ENCODE peak calls at places on chromosomes 16 and 17, in nine cellular contexts. One of them, this sample, is unnamed.

GRCh38 chr17:81378941-81379511 is 16.2 kb upstream of the BAHCC1 start:
- DNase-seq in cardiac muscle cell: no peak
- DNase-seq in breast epithelium: no peak
- DNase-seq in esophagus squamous epithelium: no peak
- DNase-seq in CD8-positive, alpha-beta T cell: no peak
- DNase-seq in fibroblast of lung: no peak
- DNase-seq in fibroblast of the aortic adventitia: no peak
- DNase-seq in astrocyte of the spinal cord: no peak
- DNase-seq in tibial artery: no peak
- DNase-seq in this sample: peak

GRCh38 chr17:41048441-41048840 is 1.3 kb upstream of the KRTAP2-1 start:
- DNase-seq in cardiac muscle cell: no peak
- DNase-seq in breast epithelium: no peak
- DNase-seq in esophagus squamous epithelium: no peak
- DNase-seq in CD8-positive, alpha-beta T cell: no peak
- DNase-seq in fibroblast of lung: no peak
- DNase-seq in fibroblast of the aortic adventitia: no peak
- DNase-seq in astrocyte of the spinal cord: peak
- DNase-seq in tibial artery: no peak
- DNase-seq in this sample: no peak

GRCh38 chr16:18816286-18816685 is 14.9 kb upstream of the ARL6IP1 start:
- DNase-seq in cardiac muscle cell: no peak
- DNase-seq in breast epithelium: no peak
- DNase-seq in esophagus squamous epithelium: no peak
- DNase-seq in CD8-positive, alpha-beta T cell: no peak
- DNase-seq in fibroblast of lung: no peak
- DNase-seq in fibroblast of the aortic adventitia: no peak
- DNase-seq in astrocyte of the spinal cord: no peak
- DNase-seq in tibial artery: no peak
- DNase-seq in this sample: no peak

GRCh38 chr16:30902070-30902972 is 5.9 kb downstream of the CTF1 start:
- DNase-seq in cardiac muscle cell: peak
- DNase-seq in breast epithelium: peak
- DNase-seq in esophagus squamous epithelium: no peak
- DNase-seq in CD8-positive, alpha-beta T cell: peak
- DNase-seq in fibroblast of lung: peak
- DNase-seq in fibroblast of the aortic adventitia: peak
- DNase-seq in astrocyte of the spinal cord: peak
- DNase-seq in tibial artery: peak
- DNase-seq in this sample: no peak

GRCh38 chr17:30113213-30113612 is 3.4 kb upstream of the NSRP1 start:
- DNase-seq in cardiac muscle cell: no peak
- DNase-seq in breast epithelium: no peak
- DNase-seq in esophagus squamous epithelium: no peak
- DNase-seq in CD8-positive, alpha-beta T cell: no peak
- DNase-seq in fibroblast of lung: no peak
- DNase-seq in fibroblast of the aortic adventitia: peak
- DNase-seq in astrocyte of the spinal cord: peak
- DNase-seq in tibial artery: no peak
- DNase-seq in this sample: no peak

GRCh38 chr16:86110726-86111125 is 211.8 kb downstream of the IRF8 start:
- DNase-seq in cardiac muscle cell: no peak
- DNase-seq in breast epithelium: no peak
- DNase-seq in esophagus squamous epithelium: no peak
- DNase-seq in CD8-positive, alpha-beta T cell: no peak
- DNase-seq in fibroblast of lung: no peak
- DNase-seq in fibroblast of the aortic adventitia: no peak
- DNase-seq in astrocyte of the spinal cord: no peak
- DNase-seq in tibial artery: no peak
- DNase-seq in this sample: peak

GRCh38 chr16:69707920-69708683 is 18.3 kb downstream of the NQO1 start:
- DNase-seq in cardiac muscle cell: no peak
- DNase-seq in breast epithelium: no peak
- DNase-seq in esophagus squamous epithelium: no peak
- DNase-seq in CD8-positive, alpha-beta T cell: no peak
- DNase-seq in fibroblast of lung: no peak
- DNase-seq in fibroblast of the aortic adventitia: no peak
- DNase-seq in astrocyte of the spinal cord: no peak
- DNase-seq in tibial artery: no peak
- DNase-seq in this sample: peak

GRCh38 chr16:85384831-85385462 is 228.2 kb upstream of the GSE1 start:
- DNase-seq in cardiac muscle cell: no peak
- DNase-seq in breast epithelium: peak
- DNase-seq in esophagus squamous epithelium: no peak
- DNase-seq in CD8-positive, alpha-beta T cell: no peak
- DNase-seq in fibroblast of lung: no peak
- DNase-seq in fibroblast of the aortic adventitia: no peak
- DNase-seq in astrocyte of the spinal cord: no peak
- DNase-seq in tibial artery: no peak
- DNase-seq in this sample: no peak

GRCh38 chr17:151886-152859 is 14.8 kb downstream of the SCGB1C2 start:
- DNase-seq in cardiac muscle cell: no peak
- DNase-seq in breast epithelium: no peak
- DNase-seq in esophagus squamous epithelium: no peak
- DNase-seq in CD8-positive, alpha-beta T cell: no peak
- DNase-seq in fibroblast of lung: no peak
- DNase-seq in fibroblast of the aortic adventitia: no peak
- DNase-seq in astrocyte of the spinal cord: no peak
- DNase-seq in tibial artery: no peak
- DNase-seq in this sample: no peak

GRCh38 chr16:17222756-17223411 is 247.9 kb downstream of the XYLT1 start:
- DNase-seq in cardiac muscle cell: no peak
- DNase-seq in breast epithelium: no peak
- DNase-seq in esophagus squamous epithelium: no peak
- DNase-seq in CD8-positive, alpha-beta T cell: no peak
- DNase-seq in fibroblast of lung: no peak
- DNase-seq in fibroblast of the aortic adventitia: no peak
- DNase-seq in astrocyte of the spinal cord: peak
- DNase-seq in tibial artery: peak
- DNase-seq in this sample: peak

GRCh38 chr16:3824121-3824795 is 56.3 kb downstream of the CREBBP start:
- DNase-seq in cardiac muscle cell: no peak
- DNase-seq in breast epithelium: no peak
- DNase-seq in esophagus squamous epithelium: no peak
- DNase-seq in CD8-positive, alpha-beta T cell: no peak
- DNase-seq in fibroblast of lung: no peak
- DNase-seq in fibroblast of the aortic adventitia: no peak
- DNase-seq in astrocyte of the spinal cord: no peak
- DNase-seq in tibial artery: no peak
- DNase-seq in this sample: no peak

GRCh38 chr16:3637371-3637923 is 17.0 kb upstream of the DNASE1 start:
- DNase-seq in cardiac muscle cell: peak
- DNase-seq in breast epithelium: peak
- DNase-seq in esophagus squamous epithelium: no peak
- DNase-seq in CD8-positive, alpha-beta T cell: peak
- DNase-seq in fibroblast of lung: no peak
- DNase-seq in fibroblast of the aortic adventitia: no peak
- DNase-seq in astrocyte of the spinal cord: no peak
- DNase-seq in tibial artery: no peak
- DNase-seq in this sample: no peak

GRCh38 chr16:86604436-86605220 is 26.3 kb downstream of the FOXL1 start:
- DNase-seq in cardiac muscle cell: no peak
- DNase-seq in breast epithelium: peak
- DNase-seq in esophagus squamous epithelium: no peak
- DNase-seq in CD8-positive, alpha-beta T cell: peak
- DNase-seq in fibroblast of lung: no peak
- DNase-seq in fibroblast of the aortic adventitia: no peak
- DNase-seq in astrocyte of the spinal cord: no peak
- DNase-seq in tibial artery: no peak
- DNase-seq in this sample: no peak

GRCh38 chr16:27106305-27106704 is 39.6 kb downstream of the C16orf82 start:
- DNase-seq in cardiac muscle cell: no peak
- DNase-seq in breast epithelium: no peak
- DNase-seq in esophagus squamous epithelium: no peak
- DNase-seq in CD8-positive, alpha-beta T cell: no peak
- DNase-seq in fibroblast of lung: no peak
- DNase-seq in fibroblast of the aortic adventitia: no peak
- DNase-seq in astrocyte of the spinal cord: no peak
- DNase-seq in tibial artery: no peak
- DNase-seq in this sample: no peak

GRCh38 chr16:25065899-25066298 is 45.6 kb upstream of the LCMT1 start:
- DNase-seq in cardiac muscle cell: no peak
- DNase-seq in breast epithelium: no peak
- DNase-seq in esophagus squamous epithelium: no peak
- DNase-seq in CD8-positive, alpha-beta T cell: no peak
- DNase-seq in fibroblast of lung: no peak
- DNase-seq in fibroblast of the aortic adventitia: no peak
- DNase-seq in astrocyte of the spinal cord: no peak
- DNase-seq in tibial artery: no peak
- DNase-seq in this sample: no peak

GRCh38 chr16:88721236-88721635 is 14.9 kb downstream of the CTU2 start:
- DNase-seq in cardiac muscle cell: no peak
- DNase-seq in breast epithelium: no peak
- DNase-seq in esophagus squamous epithelium: no peak
- DNase-seq in CD8-positive, alpha-beta T cell: no peak
- DNase-seq in fibroblast of lung: no peak
- DNase-seq in fibroblast of the aortic adventitia: no peak
- DNase-seq in astrocyte of the spinal cord: no peak
- DNase-seq in tibial artery: no peak
- DNase-seq in this sample: no peak

GRCh38 chr17:72614871-72615626 is 477.4 kb downstream of the SLC39A11 start:
- DNase-seq in cardiac muscle cell: peak
- DNase-seq in breast epithelium: peak
- DNase-seq in esophagus squamous epithelium: no peak
- DNase-seq in CD8-positive, alpha-beta T cell: no peak
- DNase-seq in fibroblast of lung: peak
- DNase-seq in fibroblast of the aortic adventitia: peak
- DNase-seq in astrocyte of the spinal cord: peak
- DNase-seq in tibial artery: no peak
- DNase-seq in this sample: no peak

GRCh38 chr17:76179496-76180467 is 38.7 kb upstream of the FOXJ1 start:
- DNase-seq in cardiac muscle cell: peak
- DNase-seq in breast epithelium: no peak
- DNase-seq in esophagus squamous epithelium: no peak
- DNase-seq in CD8-positive, alpha-beta T cell: no peak
- DNase-seq in fibroblast of lung: peak
- DNase-seq in fibroblast of the aortic adventitia: peak
- DNase-seq in astrocyte of the spinal cord: no peak
- DNase-seq in tibial artery: no peak
- DNase-seq in this sample: no peak

GRCh38 chr17:740240-741055 is 8.1 kb downstream of the TLCD3A start:
- DNase-seq in cardiac muscle cell: no peak
- DNase-seq in breast epithelium: no peak
- DNase-seq in esophagus squamous epithelium: no peak
- DNase-seq in CD8-positive, alpha-beta T cell: no peak
- DNase-seq in fibroblast of lung: no peak
- DNase-seq in fibroblast of the aortic adventitia: no peak
- DNase-seq in astrocyte of the spinal cord: no peak
- DNase-seq in tibial artery: no peak
- DNase-seq in this sample: no peak

GRCh38 chr17:68356949-68357455 is 65.7 kb downstream of the ARSG start:
- DNase-seq in cardiac muscle cell: no peak
- DNase-seq in breast epithelium: no peak
- DNase-seq in esophagus squamous epithelium: no peak
- DNase-seq in CD8-positive, alpha-beta T cell: no peak
- DNase-seq in fibroblast of lung: no peak
- DNase-seq in fibroblast of the aortic adventitia: no peak
- DNase-seq in astrocyte of the spinal cord: no peak
- DNase-seq in tibial artery: no peak
- DNase-seq in this sample: no peak
- H3K4me3 ChIP-seq in cardiac muscle cell: no peak
- H3K4me3 ChIP-seq in breast epithelium: no peak
- H3K4me3 ChIP-seq in esophagus squamous epithelium: no peak
- H3K4me3 ChIP-seq in CD8-positive, alpha-beta T cell: peak
- H3K4me3 ChIP-seq in fibroblast of lung: no peak
- H3K4me3 ChIP-seq in fibroblast of the aortic adventitia: no peak
- H3K4me3 ChIP-seq in astrocyte of the spinal cord: no peak
- H3K4me3 ChIP-seq in tibial artery: no peak
- H3K4me3 ChIP-seq in this sample: no peak

GRCh38 chr17:32558328-32558955 is 71.6 kb downstream of the CDK5R1 start:
- DNase-seq in cardiac muscle cell: no peak
- DNase-seq in breast epithelium: no peak
- DNase-seq in esophagus squamous epithelium: no peak
- DNase-seq in CD8-positive, alpha-beta T cell: no peak
- DNase-seq in fibroblast of lung: no peak
- DNase-seq in fibroblast of the aortic adventitia: no peak
- DNase-seq in astrocyte of the spinal cord: no peak
- DNase-seq in tibial artery: no peak
- DNase-seq in this sample: no peak
- H3K4me3 ChIP-seq in cardiac muscle cell: no peak
- H3K4me3 ChIP-seq in breast epithelium: no peak
- H3K4me3 ChIP-seq in esophagus squamous epithelium: no peak
- H3K4me3 ChIP-seq in CD8-positive, alpha-beta T cell: peak
- H3K4me3 ChIP-seq in fibroblast of lung: no peak
- H3K4me3 ChIP-seq in fibroblast of the aortic adventitia: no peak
- H3K4me3 ChIP-seq in astrocyte of the spinal cord: no peak
- H3K4me3 ChIP-seq in tibial artery: no peak
- H3K4me3 ChIP-seq in this sample: no peak

DNA sequence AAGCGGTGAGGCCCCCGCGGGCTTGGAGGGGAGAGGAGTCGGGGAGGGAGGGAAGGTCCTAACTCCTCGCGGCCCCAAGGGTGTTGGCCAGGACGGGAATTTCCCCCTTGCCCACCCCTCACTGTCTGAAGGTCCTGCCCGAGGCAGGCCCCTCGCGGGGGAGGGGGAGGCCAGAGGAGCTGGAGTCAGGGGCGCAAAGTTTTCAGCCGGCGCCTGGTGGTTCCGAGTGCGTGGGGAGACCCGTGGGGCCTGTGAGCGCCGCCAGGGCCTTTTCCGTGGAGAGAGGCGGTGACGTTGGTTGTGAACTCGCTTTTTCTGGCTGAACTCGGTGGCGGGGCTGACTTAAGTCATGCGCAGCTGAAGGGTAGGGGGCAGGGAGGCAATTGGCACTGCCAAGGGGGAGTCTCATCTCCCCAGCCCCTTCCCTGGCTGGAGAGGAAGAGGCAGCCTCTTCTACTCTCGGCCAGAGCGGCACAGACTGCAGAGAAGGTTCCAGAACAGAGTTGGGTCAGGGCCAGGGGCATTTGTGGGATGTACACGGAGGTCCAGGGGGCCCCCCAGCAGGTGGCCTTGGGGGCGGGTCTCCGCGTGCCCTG is 1.5 kb downstream of the CACNA1H start:
- DNase-seq in cardiac muscle cell: no peak
- DNase-seq in breast epithelium: no peak
- DNase-seq in esophagus squamous epithelium: no peak
- DNase-seq in CD8-positive, alpha-beta T cell: no peak
- DNase-seq in fibroblast of lung: no peak
- DNase-seq in fibroblast of the aortic adventitia: no peak
- DNase-seq in astrocyte of the spinal cord: no peak
- DNase-seq in tibial artery: peak
- DNase-seq in this sample: no peak
- H3K4me3 ChIP-seq in cardiac muscle cell: peak
- H3K4me3 ChIP-seq in breast epithelium: peak
- H3K4me3 ChIP-seq in esophagus squamous epithelium: peak
- H3K4me3 ChIP-seq in CD8-positive, alpha-beta T cell: no peak
- H3K4me3 ChIP-seq in fibroblast of lung: no peak
- H3K4me3 ChIP-seq in fibroblast of the aortic adventitia: no peak
- H3K4me3 ChIP-seq in astrocyte of the spinal cord: peak
- H3K4me3 ChIP-seq in tibial artery: peak
- H3K4me3 ChIP-seq in this sample: no peak

DNA sequence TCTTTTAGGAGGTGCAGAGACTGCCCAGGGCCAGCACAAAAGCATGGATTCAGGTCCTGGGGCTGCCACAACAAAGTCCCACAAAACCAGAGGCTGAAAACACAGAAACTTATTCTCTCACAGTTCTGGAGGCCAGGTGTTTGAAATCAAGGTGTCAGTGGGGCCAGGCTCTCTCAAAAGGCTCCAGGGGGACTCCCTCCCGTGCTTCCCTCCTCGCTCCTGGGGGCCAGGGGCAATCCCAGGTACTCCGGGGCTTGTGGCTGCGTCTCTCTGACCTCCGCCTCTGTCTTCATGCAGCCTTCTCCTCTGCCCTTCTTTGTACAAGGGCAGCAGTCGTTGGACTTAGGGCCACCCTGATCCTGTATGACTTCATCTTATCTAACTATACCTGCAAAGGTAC is 8.3 kb upstream of the RBFOX3 start:
- DNase-seq in cardiac muscle cell: no peak
- DNase-seq in breast epithelium: no peak
- DNase-seq in esophagus squamous epithelium: no peak
- DNase-seq in CD8-positive, alpha-beta T cell: no peak
- DNase-seq in fibroblast of lung: no peak
- DNase-seq in fibroblast of the aortic adventitia: no peak
- DNase-seq in astrocyte of the spinal cord: no peak
- DNase-seq in tibial artery: no peak
- DNase-seq in this sample: no peak
- H3K4me3 ChIP-seq in cardiac muscle cell: no peak
- H3K4me3 ChIP-seq in breast epithelium: no peak
- H3K4me3 ChIP-seq in esophagus squamous epithelium: no peak
- H3K4me3 ChIP-seq in CD8-positive, alpha-beta T cell: no peak
- H3K4me3 ChIP-seq in fibroblast of lung: no peak
- H3K4me3 ChIP-seq in fibroblast of the aortic adventitia: no peak
- H3K4me3 ChIP-seq in astrocyte of the spinal cord: no peak
- H3K4me3 ChIP-seq in tibial artery: no peak
- H3K4me3 ChIP-seq in this sample: no peak